ENCODE peak calls at places on chromosomes 5 and 9, in four cellular contexts. One of them, this sample, is unnamed.

GRCh38 chr9:70466976-70467551 is 52.6 kb upstream of the KLF9 start:
- DNase-seq in stomach: no peak
- DNase-seq in Peyer's patch: no peak
- DNase-seq in adrenal gland: no peak
- DNase-seq in this sample: no peak

GRCh38 chr5:32419791-32420190 is 24.7 kb downstream of the ZFR start:
- DNase-seq in stomach: no peak
- DNase-seq in adrenal gland: no peak
- DNase-seq in Peyer's patch: no peak
- DNase-seq in this sample: no peak

GRCh38 chr5:5385326-5385725 is 37.2 kb upstream of the ICE1 start:
- DNase-seq in stomach: no peak
- DNase-seq in adrenal gland: no peak
- DNase-seq in Peyer's patch: no peak
- DNase-seq in this sample: no peak

GRCh38 chr5:168851902-168852321 is 272.7 kb upstream of the PANK3 start:
- DNase-seq in stomach: no peak
- DNase-seq in Peyer's patch: no peak
- DNase-seq in adrenal gland: peak; percentile 27
- DNase-seq in this sample: no peak

GRCh38 chr9:128384801-128385492 is 13.8 kb downstream of the URM1 start:
- DNase-seq in Peyer's patch: no peak
- DNase-seq in stomach: no peak
- DNase-seq in adrenal gland: no peak
- DNase-seq in this sample: no peak

GRCh38 chr9:7293091-7293490 is 506.5 kb downstream of the DMAC1 start:
- DNase-seq in adrenal gland: no peak
- DNase-seq in stomach: no peak
- DNase-seq in Peyer's patch: no peak
- DNase-seq in this sample: no peak

GRCh38 chr5:77305921-77306320 is 95.4 kb downstream of the PDE8B start:
- DNase-seq in stomach: no peak
- DNase-seq in Peyer's patch: no peak
- DNase-seq in adrenal gland: no peak
- DNase-seq in this sample: peak; percentile 26

GRCh38 chr9:121376214-121376830 is 6.3 kb upstream of the STOM start:
- DNase-seq in adrenal gland: no peak
- DNase-seq in Peyer's patch: no peak
- DNase-seq in stomach: no peak
- DNase-seq in this sample: no peak

GRCh38 chr5:11590475-11590874 is 313.8 kb downstream of the CTNND2 start:
- DNase-seq in stomach: no peak
- DNase-seq in adrenal gland: no peak
- DNase-seq in Peyer's patch: no peak
- DNase-seq in this sample: no peak

GRCh38 chr9:115058684-115059315 is 59.2 kb downstream of the TNC start:
- DNase-seq in Peyer's patch: no peak
- DNase-seq in stomach: no peak
- DNase-seq in adrenal gland: no peak
- DNase-seq in this sample: no peak

GRCh38 chr5:178350361-178351220 is 118.0 kb upstream of the PHYKPL start:
- DNase-seq in stomach: no peak
- DNase-seq in Peyer's patch: no peak
- DNase-seq in adrenal gland: no peak
- DNase-seq in this sample: peak; percentile 61

GRCh38 chr5:33310471-33310870 is 130.3 kb upstream of the TARS1 start:
- DNase-seq in stomach: no peak
- DNase-seq in Peyer's patch: no peak
- DNase-seq in adrenal gland: no peak
- DNase-seq in this sample: no peak

GRCh38 chr9:90821697-90822096 is 20.1 kb downstream of the SYK start:
- DNase-seq in adrenal gland: no peak
- DNase-seq in stomach: no peak
- DNase-seq in Peyer's patch: no peak
- DNase-seq in this sample: no peak

GRCh38 chr9:33506626-33507370 is 17.3 kb upstream of the ANKRD18B start:
- DNase-seq in Peyer's patch: no peak
- DNase-seq in stomach: no peak
- DNase-seq in adrenal gland: peak; percentile 55
- DNase-seq in this sample: peak; percentile 41

GRCh38 chr5:152270117-152270516 is 135.0 kb downstream of the NMUR2 start:
- DNase-seq in stomach: no peak
- DNase-seq in adrenal gland: no peak
- DNase-seq in Peyer's patch: no peak
- DNase-seq in this sample: no peak

GRCh38 chr9:98572054-98572627 is 136.6 kb downstream of the GABBR2 start:
- DNase-seq in Peyer's patch: no peak
- DNase-seq in stomach: no peak
- DNase-seq in adrenal gland: no peak
- DNase-seq in this sample: no peak

GRCh38 chr9:27386759-27387158 is 89.8 kb upstream of the EQTN start:
- DNase-seq in stomach: no peak
- DNase-seq in adrenal gland: no peak
- DNase-seq in Peyer's patch: no peak
- DNase-seq in this sample: no peak

GRCh38 chr5:172173771-172174170 is 14.3 kb downstream of the STK10 start:
- DNase-seq in stomach: no peak
- DNase-seq in Peyer's patch: no peak
- DNase-seq in adrenal gland: no peak
- DNase-seq in this sample: no peak

GRCh38 chr9:97510797-97511761 is 9.6 kb downstream of the TMOD1 start:
- DNase-seq in Peyer's patch: no peak
- DNase-seq in stomach: no peak
- DNase-seq in adrenal gland: peak; percentile 20
- DNase-seq in this sample: no peak

GRCh38 chr9:129568560-129569505 is 52.1 kb downstream of the C9orf50 start:
- DNase-seq in adrenal gland: peak; percentile 53
- DNase-seq in Peyer's patch: no peak
- DNase-seq in stomach: peak; percentile 71
- DNase-seq in this sample: peak; percentile 48

GRCh38 chr9:8262625-8263622 is 463.3 kb upstream of the DMAC1 start:
- DNase-seq in stomach: no peak
- DNase-seq in adrenal gland: no peak
- DNase-seq in Peyer's patch: no peak
- DNase-seq in this sample: no peak

GRCh38 chr9:80699551-80699998 is 989.8 kb downstream of the TLE1 start:
- DNase-seq in adrenal gland: no peak
- DNase-seq in Peyer's patch: no peak
- DNase-seq in stomach: no peak
- DNase-seq in this sample: no peak

GRCh38 chr5:150801117-150801927 is 22.8 kb downstream of the SMIM3 start:
- DNase-seq in stomach: no peak
- DNase-seq in adrenal gland: peak; percentile 37
- DNase-seq in Peyer's patch: no peak
- DNase-seq in this sample: no peak

GRCh38 chr5:145465487-145466263 is 369.5 kb downstream of the PRELID2 start:
- DNase-seq in adrenal gland: no peak
- DNase-seq in stomach: no peak
- DNase-seq in Peyer's patch: no peak
- DNase-seq in this sample: no peak

GRCh38 chr5:118243613-118244012 is 744.7 kb downstream of the DTWD2 start:
- DNase-seq in adrenal gland: no peak
- DNase-seq in stomach: no peak
- DNase-seq in Peyer's patch: no peak
- DNase-seq in this sample: no peak

GRCh38 chr9:88880194-88880593 is 111.1 kb upstream of the S1PR3 start:
- DNase-seq in Peyer's patch: no peak
- DNase-seq in adrenal gland: no peak
- DNase-seq in stomach: no peak
- DNase-seq in this sample: peak; percentile 88

GRCh38 chr9:136644593-136645342 is 17.9 kb upstream of the EGFL7 start:
- DNase-seq in Peyer's patch: peak; percentile 92
- DNase-seq in adrenal gland: peak; percentile 67
- DNase-seq in stomach: peak; percentile 52
- DNase-seq in this sample: peak; percentile 48

GRCh38 chr5:41636605-41637004 is 126.2 kb upstream of the PLCXD3 start:
- DNase-seq in Peyer's patch: no peak
- DNase-seq in stomach: no peak
- DNase-seq in adrenal gland: no peak
- DNase-seq in this sample: no peak

GRCh38 chr5:67315082-67315801 is 118.6 kb upstream of the CD180 start:
- DNase-seq in stomach: no peak
- DNase-seq in Peyer's patch: no peak
- DNase-seq in adrenal gland: no peak
- DNase-seq in this sample: peak; percentile 27

DNA sequence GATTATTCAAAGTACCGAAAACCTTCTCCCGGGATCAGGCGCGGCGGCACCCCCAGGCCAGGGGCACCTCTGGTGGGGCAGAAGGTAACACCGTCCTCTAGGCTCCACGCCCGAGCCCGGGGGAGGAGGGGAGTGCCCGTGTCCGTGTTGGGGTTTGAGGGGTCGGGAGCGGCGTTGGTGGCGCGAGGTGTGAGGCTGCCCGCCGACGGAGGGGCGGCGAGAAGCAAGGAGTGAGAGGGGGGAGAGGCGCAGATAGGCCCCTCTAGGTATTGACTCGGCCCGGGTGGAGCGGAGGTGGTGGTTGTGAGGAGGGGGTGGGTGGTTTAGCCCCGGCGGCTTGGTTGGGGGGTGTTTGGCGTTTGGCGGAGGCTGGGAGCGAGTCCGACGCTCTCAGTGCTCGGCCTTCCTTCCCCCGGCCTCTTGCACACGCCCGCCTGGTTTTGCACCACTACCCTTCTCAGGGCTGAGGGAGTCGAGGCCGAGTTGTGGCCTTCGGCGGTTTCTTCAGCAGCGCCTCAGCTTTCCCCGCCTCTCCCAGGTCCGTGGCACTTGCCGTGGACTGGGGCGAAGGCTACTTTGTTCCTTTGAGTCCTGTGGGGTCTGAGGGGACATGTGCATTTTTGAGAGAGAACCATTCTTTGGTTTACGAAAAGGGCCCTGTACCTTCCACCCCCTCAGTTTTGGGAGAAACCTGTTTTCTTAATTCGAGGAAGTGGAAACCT is 430 bp downstream of the GPBP1 start:
- DNase-seq in Peyer's patch: peak; percentile 73
- DNase-seq in adrenal gland: peak; percentile 51
- DNase-seq in stomach: peak; percentile 41
- DNase-seq in this sample: peak; percentile 48
- TF ChIP-seq POLR2A in Peyer's patch: no peak
- TF ChIP-seq POLR2A in adrenal gland: no peak
- TF ChIP-seq POLR2A in stomach: no peak
- TF ChIP-seq POLR2A in this sample: peak; percentile 24

GRCh38 chr5:1570975-1571374 is 47.2 kb upstream of the LPCAT1 start:
- DNase-seq in Peyer's patch: peak; percentile 66
- DNase-seq in adrenal gland: no peak
- DNase-seq in stomach: no peak
- DNase-seq in this sample: no peak

GRCh38 chr5:1564182-1564748 is 40.5 kb upstream of the LPCAT1 start:
- DNase-seq in stomach: peak; percentile 27
- DNase-seq in Peyer's patch: no peak
- DNase-seq in adrenal gland: peak; percentile 57
- DNase-seq in this sample: no peak

GRCh38 chr5:1565737-1566734 is 42.3 kb upstream of the LPCAT1 start:
- DNase-seq in Peyer's patch: no peak
- DNase-seq in stomach: no peak
- DNase-seq in adrenal gland: no peak
- DNase-seq in this sample: no peak

GRCh38 chr5:1564824-1565736 is 41.3 kb upstream of the LPCAT1 start:
- DNase-seq in Peyer's patch: no peak
- DNase-seq in adrenal gland: no peak
- DNase-seq in stomach: peak; percentile 13
- DNase-seq in this sample: no peak

DNA sequence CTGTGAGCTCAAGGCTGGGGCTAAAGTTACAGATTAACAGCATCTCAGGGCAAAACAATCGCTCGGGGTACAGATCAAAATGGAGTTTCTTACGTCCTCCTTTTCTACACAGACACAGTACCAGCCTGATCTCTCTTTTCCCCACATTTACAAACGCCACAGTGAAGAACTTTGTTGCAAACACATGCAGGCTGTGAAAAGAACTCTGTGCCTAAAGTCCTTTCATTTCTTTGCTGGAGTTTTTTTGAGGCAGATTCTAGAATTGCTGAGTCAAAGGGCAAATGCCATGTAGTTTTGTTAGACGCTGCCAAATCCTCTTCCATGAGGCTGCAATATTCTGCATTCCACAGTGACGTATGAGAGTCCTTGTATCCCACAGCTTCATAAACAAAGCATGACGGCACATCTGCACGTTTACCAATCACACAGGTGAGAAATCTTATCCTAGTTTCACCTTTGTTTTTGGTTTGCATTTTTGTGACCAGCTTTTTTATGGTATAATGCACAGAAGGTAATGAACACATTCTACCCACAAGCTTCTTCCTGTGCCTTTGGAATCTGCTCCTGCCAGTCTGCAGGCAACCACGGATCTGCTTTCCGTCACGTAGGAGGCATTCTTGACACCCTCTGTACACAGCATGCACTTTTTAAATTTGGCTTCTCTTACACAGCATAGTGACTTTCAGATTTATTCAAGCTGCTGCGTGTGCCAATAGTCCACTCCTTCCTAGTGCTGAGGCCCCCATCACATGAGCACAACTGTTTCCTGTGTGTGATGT is 44.6 kb upstream of the LPCAT1 start:
- DNase-seq in Peyer's patch: no peak
- DNase-seq in adrenal gland: peak; percentile 38
- DNase-seq in stomach: no peak
- DNase-seq in this sample: peak; percentile 65
- H3K4me3 ChIP-seq in Peyer's patch: no peak overlapping the region
- H3K4me3 ChIP-seq in adrenal gland: no peak overlapping the region
- H3K4me3 ChIP-seq in stomach: no peak overlapping the region
- H3K4me3 ChIP-seq in this sample: no peak overlapping the region

DNA sequence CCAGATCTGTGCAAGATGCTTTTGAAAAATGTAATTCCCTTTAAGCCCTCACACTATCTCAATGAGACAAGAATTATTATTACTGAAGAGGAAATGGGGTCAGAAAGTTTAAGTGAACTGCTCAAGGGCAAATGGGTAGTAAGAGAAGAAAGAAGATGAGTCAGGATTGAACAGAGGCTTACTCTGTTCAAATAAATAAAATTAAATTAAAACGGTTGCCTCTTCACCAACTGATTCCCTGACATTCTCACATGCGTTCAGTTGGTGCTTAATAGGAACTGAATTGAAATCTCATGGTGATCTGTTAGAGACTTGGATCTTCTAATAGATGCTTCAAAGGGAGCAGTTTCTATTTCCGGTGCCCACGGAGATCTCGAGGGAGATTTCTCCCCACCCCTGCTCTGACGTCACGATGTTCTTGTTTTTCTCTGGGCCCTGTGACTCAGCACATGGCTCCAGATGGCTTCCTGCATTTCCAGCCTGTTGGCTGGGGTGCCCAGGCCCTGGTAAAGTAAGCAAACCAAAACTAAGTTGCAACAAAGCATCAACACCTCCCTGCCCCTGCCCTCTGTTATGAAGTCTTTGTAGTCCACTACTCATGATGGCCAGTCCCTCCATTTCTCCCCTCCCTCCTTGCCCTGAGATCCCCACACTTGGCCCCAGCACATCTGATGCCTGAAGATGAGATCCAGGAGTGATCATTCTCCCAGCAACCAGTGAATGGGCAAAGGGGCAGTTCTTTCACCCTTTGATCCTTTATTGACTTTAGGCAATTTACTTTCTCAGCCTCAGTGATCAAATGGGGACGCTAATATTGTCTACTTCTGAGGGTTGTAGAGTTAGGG is 106.1 kb upstream of the CPEB4 start:
- DNase-seq in adrenal gland: peak; percentile 93
- DNase-seq in Peyer's patch: peak; percentile 52
- DNase-seq in stomach: peak; percentile 77
- DNase-seq in this sample: peak; percentile 61
- TF ChIP-seq POLR2A in adrenal gland: peak; percentile 37
- TF ChIP-seq POLR2A in Peyer's patch: no peak
- TF ChIP-seq POLR2A in stomach: no peak
- TF ChIP-seq POLR2A in this sample: peak; percentile 28

GRCh38 chr9:37798677-37799076 is 1.9 kb upstream of the DCAF10 start:
- DNase-seq in adrenal gland: no peak
- DNase-seq in Peyer's patch: no peak
- DNase-seq in stomach: no peak
- DNase-seq in this sample: no peak
- H3K4me3 ChIP-seq in adrenal gland: no peak overlapping the region
- H3K4me3 ChIP-seq in Peyer's patch: no peak overlapping the region
- H3K4me3 ChIP-seq in stomach: no peak overlapping the region
- H3K4me3 ChIP-seq in this sample: no peak overlapping the region

This sample was measured in thyroid gland.